ENCODE peak calls at places on chromosomes 16 and 17, in six cellular contexts. J is prostate gland, Q is fibroblast of villous mesenchyme, P is GM23248, A is K562, S is heart right ventricle. V is an unnamed sample.

GRCh38 chr16:52553322-52553721 is 6.4 kb upstream of the TOX3 start:
- DNase-seq in J (no peak), Q (no peak), P (no peak), A (no peak), S (no peak), V (no peak)

GRCh38 chr17:40535924-40536717 is 29.2 kb downstream of the CCR7 start:
- DNase-seq in J (no peak), Q (no peak), P (peak), A (peak), S (peak), V (no peak)

GRCh38 chr17:59451706-59452105 is 113.7 kb upstream of the DHX40 start:
- DNase-seq in J (no peak), Q (peak), P (peak), A (no peak), S (no peak), V (no peak)

GRCh38 chr17:81403671-81404534 is 8.6 kb downstream of the BAHCC1 start:
- DNase-seq in J (no peak), Q (peak), P (peak), A (no peak), S (no peak), V (no peak)

GRCh38 chr17:34246436-34246835 is 8.6 kb upstream of the CCL2 start:
- DNase-seq in J (no peak), Q (no peak), P (no peak), A (no peak), S (no peak), V (no peak)

GRCh38 chr16:2194852-2195315 is 1.5 kb downstream of the CASKIN1 start:
- DNase-seq in J (peak), Q (peak), P (peak), A (peak), S (no peak), V (peak)

GRCh38 chr17:55318081-55318480 is 53.3 kb downstream of the HLF start:
- DNase-seq in J (no peak), Q (no peak), P (no peak), A (no peak), S (no peak), V (no peak)

GRCh38 chr17:164536-165235 is 16.8 kb downstream of the DOC2B start:
- DNase-seq in J (no peak), Q (peak), P (peak), A (peak), S (peak), V (peak)

GRCh38 chr17:55283256-55283965 is 18.7 kb downstream of the HLF start:
- DNase-seq in J (no peak), Q (no peak), P (no peak), A (no peak), S (no peak), V (no peak)

GRCh38 chr17:79811036-79811887 is 14.4 kb upstream of the CBX8 start:
- DNase-seq in J (no peak), Q (no peak), P (peak), A (peak), S (no peak), V (peak)

GRCh38 chr16:26530584-26531289 is 536.0 kb upstream of the C16orf82 start:
- DNase-seq in J (no peak), Q (no peak), P (no peak), A (no peak), S (no peak), V (no peak)

GRCh38 chr16:50509521-50510341 is 38.5 kb upstream of the NKD1 start:
- DNase-seq in J (no peak), Q (peak), P (peak), A (peak), S (no peak), V (peak)

GRCh38 chr17:28982191-28982793 is 23.5 kb downstream of the SEZ6 start:
- DNase-seq in J (peak), Q (peak), P (no peak), A (no peak), S (peak), V (peak)

GRCh38 chr16:63806794-63807506 is 1314.9 kb downstream of the CDH11 start:
- DNase-seq in J (no peak), Q (no peak), P (no peak), A (no peak), S (no peak), V (no peak)

GRCh38 chr17:46009681-46010596 is 10.9 kb downstream of the STH start:
- DNase-seq in J (no peak), Q (no peak), P (no peak), A (no peak), S (no peak), V (no peak)

GRCh38 chr17:66372182-66372581 is 69.8 kb downstream of the PRKCA start:
- DNase-seq in J (no peak), Q (no peak), P (no peak), A (no peak), S (no peak), V (no peak)

GRCh38 chr16:24015923-24016322 is 180.1 kb downstream of the PRKCB start:
- DNase-seq in J (no peak), Q (no peak), P (no peak), A (no peak), S (no peak), V (no peak)

GRCh38 chr16:56609463-56609921 is 1.1 kb downstream of the MT2A start:
- DNase-seq in J (peak), Q (peak), P (peak), A (peak), S (peak), V (peak)

GRCh38 chr16:62225675-62226074 is 189.4 kb upstream of the CDH8 start:
- DNase-seq in J (no peak), Q (no peak), P (peak), A (peak), S (peak), V (peak)

GRCh38 chr17:36850794-36851193 is 86.5 kb upstream of the LHX1 start:
- DNase-seq in J (no peak), Q (peak), P (peak), A (peak), S (no peak), V (peak)

GRCh38 chr16:47309581-47310312 is 151.1 kb downstream of the ITFG1 start:
- DNase-seq in J (no peak), Q (peak), P (peak), A (no peak), S (no peak), V (no peak)

GRCh38 chr16:30025156-30025555 is 2.2 kb downstream of the C16orf92 start:
- DNase-seq in J (no peak), Q (no peak), P (no peak), A (no peak), S (no peak), V (no peak)

GRCh38 chr17:77096570-77097214 is 44.1 kb upstream of the SEC14L1 start:
- DNase-seq in J (peak), Q (peak), P (peak), A (no peak), S (no peak), V (peak)

GRCh38 chr16:3945751-3946603 is 65.5 kb upstream of the CREBBP start:
- DNase-seq in J (peak), Q (peak), P (peak), A (no peak), S (peak), V (no peak)

GRCh38 chr17:67554634-67555033 is 163.1 kb upstream of the NOL11 start:
- DNase-seq in J (no peak), Q (no peak), P (no peak), A (no peak), S (no peak), V (no peak)

GRCh38 chr17:7673239-7673638 is 14.1 kb downstream of the TP53 start:
- DNase-seq in J (no peak), Q (no peak), P (no peak), A (peak), S (no peak), V (peak)

GRCh38 chr17:16662936-16663335 is 9.3 kb upstream of the ZNF624 start:
- DNase-seq in J (no peak), Q (no peak), P (peak), A (no peak), S (no peak), V (no peak)

GRCh38 chr16:88681709-88682451 is 4.4 kb downstream of the SNAI3 start:
- DNase-seq in J (no peak), Q (no peak), P (peak), A (no peak), S (no peak), V (peak)

GRCh38 chr17:34171245-34171818 is 83.8 kb upstream of the CCL2 start:
- DNase-seq in J (peak), Q (peak), P (peak), A (peak), S (peak), V (peak)

GRCh38 chr17:44385287-44386181 is 3.9 kb downstream of the ITGA2B start:
- DNase-seq in J (peak), Q (peak), P (peak), A (peak), S (peak), V (peak)

GRCh38 chr17:74354123-74354522 is 7.5 kb downstream of the BTBD17 start:
- DNase-seq in J (no peak), Q (no peak), P (peak), A (peak), S (no peak), V (peak)

GRCh38 chr17:887842-888214 is 91.7 kb downstream of the NXN start:
- DNase-seq in J (no peak), Q (no peak), P (no peak), A (no peak), S (no peak), V (no peak)

GRCh38 chr16:75262104-75262799 is 10.8 kb upstream of the BCAR1 start:
- DNase-seq in J (no peak), Q (no peak), P (no peak), A (no peak), S (peak), V (no peak)

GRCh38 chr16:30010817-30011504 is at the start of gene DOC2A:
- DNase-seq in J (no peak), Q (no peak), P (peak), A (no peak), S (no peak), V (no peak)

DNA sequence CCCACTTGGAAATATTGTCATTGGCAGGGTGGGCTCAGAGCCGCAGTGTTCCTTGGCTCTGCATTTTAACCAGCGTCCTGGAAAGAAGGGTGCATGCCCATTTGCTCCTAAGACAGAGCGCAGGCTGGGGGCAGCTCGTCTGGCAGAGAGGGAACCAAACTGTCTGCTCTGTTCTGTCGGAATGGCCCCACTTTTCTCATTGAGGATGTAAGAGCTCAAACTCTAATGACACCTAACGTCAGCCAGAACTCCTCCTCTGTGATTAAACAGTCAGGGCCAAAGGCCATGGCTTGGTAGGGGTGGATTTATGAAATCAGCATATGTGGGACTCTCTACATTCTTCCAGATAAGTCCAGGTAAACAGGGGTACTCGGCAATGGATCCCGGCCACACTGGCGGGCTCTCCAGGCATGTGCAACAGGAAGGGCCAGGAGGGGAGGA is 18.1 kb downstream of the SLC47A1 start:
- DNase-seq in J (no peak), Q (no peak), P (no peak), A (no peak), S (no peak), V (no peak)
- H3K4me3 ChIP-seq in J (no peak), Q (no peak), P (no peak), A (no peak), S (no peak), V (no peak)

DNA sequence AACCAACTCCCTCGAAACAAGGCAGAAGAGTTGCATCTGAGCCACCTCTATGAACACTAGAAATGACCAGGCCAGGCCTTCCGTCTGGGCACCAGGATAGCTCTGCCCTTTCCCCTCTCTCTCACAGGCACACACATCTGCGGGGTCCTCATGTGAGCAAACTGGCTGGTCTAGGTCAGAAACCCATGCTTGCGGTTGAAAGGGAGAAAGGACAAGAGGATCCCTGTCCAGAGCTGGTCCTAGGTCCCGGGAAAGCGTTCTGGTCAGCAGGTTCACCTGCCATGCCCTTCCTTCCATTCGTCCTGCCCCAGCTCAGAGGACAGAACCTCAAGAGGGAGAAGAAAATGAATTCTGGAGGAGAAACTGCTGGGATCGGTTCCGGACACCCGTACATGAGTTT is 2.7 kb downstream of the MNT start:
- DNase-seq in J (no peak), Q (no peak), P (no peak), A (no peak), S (no peak), V (no peak)
- H3K4me3 ChIP-seq in J (peak), Q (peak), P (peak), A (peak), S (peak), V (no peak)

GRCh38 chr16:66427451-66427860 is 361 bp downstream of the BEAN1 start:
- DNase-seq in J (no peak), Q (no peak), P (peak), A (no peak), S (no peak), V (no peak)
- H3K4me3 ChIP-seq in J (peak), Q (peak), P (peak), A (no peak), S (peak), V (no peak)

DNA sequence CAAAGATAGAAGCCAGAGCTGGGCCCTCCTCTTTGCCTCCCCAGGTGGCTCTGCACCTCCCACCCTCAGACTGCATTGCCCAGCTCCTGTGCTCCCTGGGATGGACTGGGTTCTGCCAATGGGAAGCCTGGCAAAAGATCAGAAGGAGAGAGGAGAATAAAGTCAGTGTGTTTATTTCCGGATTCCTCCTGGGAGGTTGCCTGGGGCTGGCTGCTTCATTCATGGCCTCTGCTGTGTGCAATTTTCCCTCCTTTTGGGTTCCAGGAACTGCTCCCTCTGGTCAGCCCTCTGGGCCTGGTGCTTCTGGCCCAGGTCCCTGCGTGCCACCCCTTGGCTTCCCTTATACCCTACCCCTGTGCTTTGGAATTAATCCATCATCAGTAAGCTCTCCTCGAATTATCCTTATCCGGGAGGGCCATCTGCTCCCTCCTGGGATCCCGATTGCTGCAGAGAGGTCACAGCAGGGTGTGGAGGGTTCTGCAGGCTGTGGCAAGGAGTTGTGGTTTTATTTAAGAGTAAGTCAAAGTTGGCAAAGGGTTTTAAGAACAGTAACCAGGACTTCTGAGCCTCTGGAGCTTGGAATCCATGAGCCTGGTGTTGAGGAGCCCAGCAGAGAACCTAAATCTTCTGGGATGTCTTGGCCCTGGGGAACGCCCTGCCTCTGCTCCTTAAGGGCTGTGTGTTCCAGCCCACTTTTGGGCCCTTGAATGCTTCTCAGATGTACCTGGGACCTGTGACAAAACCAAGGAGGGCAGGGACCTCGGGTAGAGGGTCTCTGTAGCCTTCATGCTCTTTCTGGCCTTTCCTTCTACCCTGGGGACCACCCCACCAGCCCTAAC is 8.2 kb upstream of the MMP2 start:
- DNase-seq in J (peak), Q (peak), P (peak), A (no peak), S (no peak), V (no peak)
- H3K4me3 ChIP-seq in J (no peak), Q (no peak), P (peak), A (no peak), S (no peak), V (no peak)

GRCh38 chr17:6456914-6457687 is 12.8 kb downstream of the PIMREG start:
- DNase-seq in J (no peak), Q (peak), P (peak), A (peak), S (peak), V (no peak)

GRCh38 chr17:6454495-6455320 is 10.5 kb downstream of the PIMREG start:
- DNase-seq in J (no peak), Q (no peak), P (no peak), A (no peak), S (no peak), V (no peak)

GRCh38 chr17:6456321-6456720 is 12.1 kb downstream of the PIMREG start:
- DNase-seq in J (no peak), Q (no peak), P (no peak), A (no peak), S (no peak), V (no peak)

GRCh38 chr17:6453279-6454024 is 9.2 kb downstream of the PIMREG start:
- DNase-seq in J (no peak), Q (no peak), P (no peak), A (no peak), S (no peak), V (no peak)

GRCh38 chr17:6455321-6455705 is 11.1 kb downstream of the PIMREG start:
- DNase-seq in J (no peak), Q (peak), P (no peak), A (no peak), S (no peak), V (peak)
- H3K4me3 ChIP-seq in J (peak), Q (peak), P (no peak), A (no peak), S (peak), V (no peak)